ENCODE peak calls at places on chromosome 6, in six cellular contexts. One of them, this sample, is unnamed.

GRCh38 chr6:2896741-2897140 is 6.4 kb downstream of the SERPINB9 start:
- DNase-seq in GM12878: no peak
- DNase-seq in K562: no peak
- DNase-seq in HEK293T: no peak
- DNase-seq in IMR-90: no peak
- DNase-seq in HepG2: no peak
- DNase-seq in this sample: no peak

GRCh38 chr6:123338394-123338793 is 298.4 kb downstream of the TRDN start:
- DNase-seq in HEK293T: no peak
- DNase-seq in IMR-90: no peak
- DNase-seq in GM12878: no peak
- DNase-seq in HepG2: no peak
- DNase-seq in K562: no peak
- DNase-seq in this sample: no peak

GRCh38 chr6:134416501-134417154 is 98.7 kb upstream of the SGK1 start:
- DNase-seq in IMR-90: peak
- DNase-seq in K562: peak
- DNase-seq in GM12878: no peak
- DNase-seq in HepG2: no peak
- DNase-seq in HEK293T: no peak
- DNase-seq in this sample: peak

GRCh38 chr6:2921520-2922115 is 18.5 kb upstream of the SERPINB9 start:
- DNase-seq in GM12878: no peak
- DNase-seq in HepG2: no peak
- DNase-seq in IMR-90: no peak
- DNase-seq in K562: no peak
- DNase-seq in HEK293T: no peak
- DNase-seq in this sample: no peak

GRCh38 chr6:37049990-37050853 is 44.8 kb downstream of the FGD2 start:
- DNase-seq in HEK293T: no peak
- DNase-seq in IMR-90: no peak
- DNase-seq in HepG2: no peak
- DNase-seq in GM12878: no peak
- DNase-seq in K562: peak
- DNase-seq in this sample: no peak

GRCh38 chr6:124535746-124536145 is 426.5 kb upstream of the RNF217 start:
- DNase-seq in HepG2: no peak
- DNase-seq in K562: no peak
- DNase-seq in HEK293T: peak
- DNase-seq in IMR-90: no peak
- DNase-seq in GM12878: no peak
- DNase-seq in this sample: peak

GRCh38 chr6:98812220-98812619 is 22.2 kb upstream of the POU3F2 start:
- DNase-seq in K562: no peak
- DNase-seq in IMR-90: no peak
- DNase-seq in HepG2: no peak
- DNase-seq in GM12878: no peak
- DNase-seq in HEK293T: no peak
- DNase-seq in this sample: no peak

GRCh38 chr6:54609986-54610385 is 236.6 kb upstream of the FAM83B start:
- DNase-seq in IMR-90: no peak
- DNase-seq in K562: no peak
- DNase-seq in HepG2: no peak
- DNase-seq in GM12878: no peak
- DNase-seq in HEK293T: no peak
- DNase-seq in this sample: no peak

GRCh38 chr6:23170044-23170443 is 600.7 kb downstream of the HDGFL1 start:
- DNase-seq in HEK293T: no peak
- DNase-seq in K562: no peak
- DNase-seq in HepG2: no peak
- DNase-seq in GM12878: no peak
- DNase-seq in IMR-90: no peak
- DNase-seq in this sample: no peak

GRCh38 chr6:75842191-75842590 is 93.2 kb downstream of the MYO6 start:
- DNase-seq in HepG2: no peak
- DNase-seq in IMR-90: peak
- DNase-seq in HEK293T: no peak
- DNase-seq in K562: no peak
- DNase-seq in GM12878: no peak
- DNase-seq in this sample: no peak

GRCh38 chr6:125790403-125791150 is at the start of gene NCOA7:
- DNase-seq in K562: peak
- DNase-seq in HepG2: peak
- DNase-seq in IMR-90: peak
- DNase-seq in GM12878: no peak
- DNase-seq in HEK293T: peak
- DNase-seq in this sample: peak

GRCh38 chr6:94510877-94511276 is 1066.5 kb upstream of the MANEA start:
- DNase-seq in GM12878: no peak
- DNase-seq in HEK293T: peak
- DNase-seq in IMR-90: no peak
- DNase-seq in HepG2: no peak
- DNase-seq in K562: no peak
- DNase-seq in this sample: no peak

DNA sequence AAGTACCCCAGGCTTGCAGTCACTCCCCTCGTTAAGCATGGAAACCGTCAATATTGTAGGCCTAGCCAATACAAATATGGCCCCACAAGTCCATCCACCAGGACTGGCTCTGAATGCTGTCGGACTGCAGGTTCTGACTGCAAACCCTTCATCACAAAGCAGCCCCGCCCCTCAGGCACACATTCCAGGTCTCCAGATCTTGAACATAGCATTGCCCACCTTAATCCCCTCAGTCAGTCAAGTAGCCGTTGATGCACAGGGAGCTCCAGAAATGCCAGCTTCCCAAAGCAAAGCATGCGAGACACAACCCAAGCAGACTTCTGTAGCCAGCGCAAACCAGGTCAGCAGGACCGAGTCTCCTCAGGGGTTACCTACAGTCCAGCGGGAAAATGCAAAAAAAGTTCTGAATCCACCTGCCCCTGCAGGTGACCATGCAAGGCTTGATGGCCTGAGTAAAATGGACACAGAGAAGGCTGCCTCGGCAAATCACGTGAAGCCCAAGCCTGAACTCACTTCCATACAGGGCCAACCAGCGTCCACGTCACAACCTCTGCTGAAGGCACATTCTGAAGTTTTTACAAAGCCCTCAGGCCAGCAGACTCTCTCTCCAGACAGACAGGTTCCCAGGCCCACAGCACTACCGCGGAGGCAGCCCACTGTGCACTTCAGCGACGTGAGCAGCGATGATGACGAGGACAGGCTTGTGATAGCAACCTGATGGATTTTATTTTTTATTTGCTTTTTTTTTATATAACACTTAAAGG is 126.2 kb upstream of the EDN1 start:
- DNase-seq in IMR-90: no peak
- DNase-seq in GM12878: no peak
- DNase-seq in HepG2: no peak
- DNase-seq in HEK293T: no peak
- DNase-seq in K562: no peak
- DNase-seq in this sample: no peak
- TF ChIP-seq BHLHE40 in IMR-90: no peak
- TF ChIP-seq BHLHE40 in GM12878: no peak
- TF ChIP-seq BHLHE40 in HepG2: no peak
- TF ChIP-seq BHLHE40 in HEK293T: no peak
- TF ChIP-seq BHLHE40 in K562: no peak
- TF ChIP-seq BHLHE40 in this sample: no peak

GRCh38 chr6:29967379-29968010 is 25.2 kb downstream of the HLA-A start:
- DNase-seq in HepG2: peak
- DNase-seq in GM12878: peak
- DNase-seq in HEK293T: no peak
- DNase-seq in K562: peak
- DNase-seq in IMR-90: no peak
- DNase-seq in this sample: no peak

GRCh38 chr6:29964553-29964903 is 22.2 kb downstream of the HLA-A start:
- DNase-seq in IMR-90: no peak
- DNase-seq in HepG2: no peak
- DNase-seq in K562: no peak
- DNase-seq in HEK293T: no peak
- DNase-seq in GM12878: no peak
- DNase-seq in this sample: no peak

GRCh38 chr6:29968130-29968529 is 25.8 kb downstream of the HLA-A start:
- DNase-seq in K562: no peak
- DNase-seq in GM12878: no peak
- DNase-seq in HepG2: peak
- DNase-seq in IMR-90: peak
- DNase-seq in HEK293T: no peak
- DNase-seq in this sample: no peak

GRCh38 chr6:29964904-29965872 is 22.9 kb downstream of the HLA-A start:
- DNase-seq in HepG2: peak
- DNase-seq in GM12878: peak
- DNase-seq in K562: peak
- DNase-seq in HEK293T: no peak
- DNase-seq in IMR-90: peak
- DNase-seq in this sample: peak

DNA sequence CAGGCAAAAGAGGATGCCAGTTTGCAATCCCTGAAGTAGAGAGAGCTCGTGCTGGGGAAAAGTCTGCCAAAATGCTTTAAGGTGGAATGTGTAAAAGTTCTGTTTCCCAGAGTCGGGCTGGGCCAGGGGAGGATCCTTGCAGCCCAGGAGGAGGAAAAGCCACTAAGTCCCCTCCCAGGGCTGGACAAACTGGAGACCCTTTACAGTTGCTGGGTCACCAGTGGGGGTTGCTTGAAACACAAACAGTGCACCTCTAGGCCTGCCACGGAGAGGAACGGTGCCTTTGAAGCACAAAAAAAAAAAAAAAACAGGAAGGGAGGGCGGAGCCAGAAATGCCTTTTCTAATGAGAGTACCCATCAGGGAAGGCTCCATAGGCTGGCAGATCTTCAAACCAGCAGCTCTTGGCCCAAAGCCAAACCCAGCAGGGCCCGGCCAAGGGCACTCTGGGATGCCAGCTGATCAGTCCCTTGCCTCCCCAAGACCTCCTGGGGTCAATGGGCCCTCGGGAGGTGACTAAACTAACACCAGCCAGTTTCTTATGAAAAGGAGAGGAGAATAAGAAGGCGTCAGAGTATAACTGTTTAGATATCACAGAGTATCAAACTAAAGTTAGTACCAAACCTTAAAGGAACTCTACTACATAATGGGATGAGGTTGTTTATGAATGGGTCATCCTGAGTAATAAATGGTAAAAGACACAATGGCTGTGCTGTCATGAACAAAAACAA is 23.7 kb downstream of the HLA-A start:
- DNase-seq in IMR-90: peak
- DNase-seq in GM12878: peak
- DNase-seq in K562: peak
- DNase-seq in HEK293T: no peak
- DNase-seq in HepG2: peak
- DNase-seq in this sample: peak
- TF ChIP-seq BHLHE40 in IMR-90: no peak
- TF ChIP-seq BHLHE40 in GM12878: no peak
- TF ChIP-seq BHLHE40 in K562: no peak
- TF ChIP-seq BHLHE40 in HEK293T: no peak
- TF ChIP-seq BHLHE40 in HepG2: peak
- TF ChIP-seq BHLHE40 in this sample: no peak

GRCh38 chr6:89081423-89082322 is 1.1 kb downstream of the PNRC1 start:
- DNase-seq in GM12878: peak
- DNase-seq in K562: peak
- DNase-seq in HEK293T: peak
- DNase-seq in HepG2: peak
- DNase-seq in IMR-90: peak
- DNase-seq in this sample: peak

GRCh38 chr6:89081129-89081422 is 525 bp downstream of the PNRC1 start:
- DNase-seq in HepG2: no peak
- DNase-seq in K562: no peak
- DNase-seq in IMR-90: no peak
- DNase-seq in GM12878: no peak
- DNase-seq in HEK293T: no peak
- DNase-seq in this sample: no peak

GRCh38 chr6:89082439-89082838 is 1.9 kb downstream of the PNRC1 start:
- DNase-seq in GM12878: no peak
- DNase-seq in IMR-90: peak
- DNase-seq in K562: no peak
- DNase-seq in HepG2: no peak
- DNase-seq in HEK293T: no peak
- DNase-seq in this sample: no peak

GRCh38 chr6:89080281-89081128 is at the start of gene PNRC1:
- DNase-seq in IMR-90: peak
- DNase-seq in GM12878: peak
- DNase-seq in K562: peak
- DNase-seq in HepG2: peak
- DNase-seq in HEK293T: peak
- DNase-seq in this sample: peak

GRCh38 chr6:89079611-89080213 is 839 bp upstream of the PNRC1 start:
- DNase-seq in HepG2: no peak
- DNase-seq in IMR-90: peak
- DNase-seq in K562: peak
- DNase-seq in GM12878: no peak
- DNase-seq in HEK293T: peak
- DNase-seq in this sample: no peak
- TF ChIP-seq BHLHE40 in HepG2: no peak
- TF ChIP-seq BHLHE40 in IMR-90: no peak
- TF ChIP-seq BHLHE40 in K562: no peak
- TF ChIP-seq BHLHE40 in GM12878: no peak
- TF ChIP-seq BHLHE40 in HEK293T: no peak
- TF ChIP-seq BHLHE40 in this sample: no peak

GRCh38 chr6:27650620-27651370 is 177.9 kb upstream of the ZNF184 start:
- DNase-seq in HepG2: peak
- DNase-seq in K562: peak
- DNase-seq in GM12878: no peak
- DNase-seq in IMR-90: peak
- DNase-seq in HEK293T: peak
- DNase-seq in this sample: no peak

GRCh38 chr6:27651371-27651732 is 178.4 kb upstream of the ZNF184 start:
- DNase-seq in HepG2: no peak
- DNase-seq in HEK293T: peak
- DNase-seq in GM12878: no peak
- DNase-seq in K562: peak
- DNase-seq in IMR-90: no peak
- DNase-seq in this sample: peak
- TF ChIP-seq BHLHE40 in HepG2: no peak
- TF ChIP-seq BHLHE40 in HEK293T: no peak
- TF ChIP-seq BHLHE40 in GM12878: no peak
- TF ChIP-seq BHLHE40 in K562: no peak
- TF ChIP-seq BHLHE40 in IMR-90: no peak
- TF ChIP-seq BHLHE40 in this sample: no peak